ENCODE peak calls at places on chromosome 4, in ten cellular contexts. F is GM23338, P is tibial nerve, O is bronchial epithelial cell, B is MCF 10A, Q is AG10803, R is retinal pigment epithelial cell, Y is AG09319, D is upper lobe of right lung, T is ovary. M is an unnamed sample.

GRCh38 chr4:149999485-150000074 is 78.7 kb upstream of the DCLK2 start:
- DNase-seq in F (peak; percentile 54), P (no peak), O (peak; percentile 53), B (peak; percentile 69), Q (peak; percentile 85), R (no peak), Y (peak; percentile 65), D (no peak), T (no peak), M (peak; percentile 12)

GRCh38 chr4:147940144-147940543 is 208.3 kb downstream of the ARHGAP10 start:
- DNase-seq in F (no peak), P (no peak), O (no peak), B (no peak), Q (no peak), R (no peak), Y (no peak), D (no peak), T (no peak), M (no peak)

GRCh38 chr4:187470061-187470460 is 525.5 kb upstream of the ZFP42 start:
- DNase-seq in F (no peak), P (no peak), O (no peak), B (no peak), Q (no peak), R (no peak), Y (no peak), D (no peak), T (no peak), M (no peak)

GRCh38 chr4:102454278-102454677 is 46.9 kb upstream of the NFKB1 start:
- DNase-seq in F (no peak), P (no peak), O (no peak), B (no peak), Q (no peak), R (no peak), Y (no peak), D (no peak), T (no peak), M (no peak)

GRCh38 chr4:140893939-140894338 is 137.8 kb upstream of the TBC1D9 start:
- DNase-seq in F (no peak), P (no peak), O (no peak), B (no peak), Q (peak; percentile 92), R (no peak), Y (peak; percentile 57), D (no peak), T (no peak), M (no peak)

GRCh38 chr4:3773552-3774001 is 7.4 kb downstream of the ADRA2C start:
- DNase-seq in F (no peak), P (no peak), O (no peak), B (no peak), Q (no peak), R (no peak), Y (no peak), D (no peak), T (no peak), M (no peak)

GRCh38 chr4:962231-963208 is 10.8 kb downstream of the DGKQ start:
- DNase-seq in F (no peak), P (no peak), O (no peak), B (no peak), Q (no peak), R (no peak), Y (no peak), D (no peak), T (no peak), M (no peak)

GRCh38 chr4:93416337-93417102 is 412.0 kb upstream of the ATOH1 start:
- DNase-seq in F (no peak), P (no peak), O (peak; percentile 33), B (no peak), Q (no peak), R (no peak), Y (no peak), D (no peak), T (no peak), M (no peak)

GRCh38 chr4:143348233-143349077 is 11.8 kb downstream of the GAB1 start:
- DNase-seq in F (no peak), P (no peak), O (no peak), B (no peak), Q (no peak), R (no peak), Y (no peak), D (no peak), T (no peak), M (no peak)

GRCh38 chr4:31071807-31072486 is 351.8 kb downstream of the PCDH7 start:
- DNase-seq in F (no peak), P (no peak), O (peak; percentile 61), B (peak; percentile 13), Q (no peak), R (no peak), Y (no peak), D (no peak), T (no peak), M (no peak)

GRCh38 chr4:8167815-8168214 is 9.2 kb upstream of the ABLIM2 start:
- DNase-seq in F (no peak), P (no peak), O (no peak), B (no peak), Q (no peak), R (no peak), Y (no peak), D (peak; percentile 76), T (no peak), M (no peak)

GRCh38 chr4:105679186-105679585 is 29.3 kb downstream of the INTS12 start:
- DNase-seq in F (no peak), P (no peak), O (peak; percentile 57), B (peak; percentile 17), Q (no peak), R (no peak), Y (no peak), D (no peak), T (no peak), M (no peak)

GRCh38 chr4:185637162-185637875 is 102.0 kb upstream of the PDLIM3 start:
- DNase-seq in F (no peak), P (no peak), O (peak; percentile 81), B (peak; percentile 9), Q (no peak), R (no peak), Y (no peak), D (no peak), T (no peak), M (no peak)

GRCh38 chr4:128835498-128836222 is 26.2 kb downstream of the JADE1 start:
- DNase-seq in F (no peak), P (no peak), O (no peak), B (no peak), Q (no peak), R (no peak), Y (no peak), D (peak; percentile 75), T (peak; percentile 78), M (no peak)

GRCh38 chr4:72767903-72768817 is 199.1 kb upstream of the ADAMTS3 start:
- DNase-seq in F (no peak), P (no peak), O (peak; percentile 49), B (peak; percentile 74), Q (peak; percentile 79), R (peak; percentile 97), Y (peak; percentile 27), D (no peak), T (no peak), M (no peak)

GRCh38 chr4:156252300-156253016 is 298.8 kb upstream of the CTSO start:
- DNase-seq in F (no peak), P (no peak), O (no peak), B (no peak), Q (peak; percentile 15), R (no peak), Y (no peak), D (no peak), T (no peak), M (no peak)

GRCh38 chr4:90000995-90001394 is 106.3 kb downstream of the MMRN1 start:
- DNase-seq in F (no peak), P (no peak), O (no peak), B (no peak), Q (no peak), R (no peak), Y (no peak), D (no peak), T (no peak), M (no peak)

GRCh38 chr4:57668621-57669020 is 558.4 kb upstream of the IGFBP7 start:
- DNase-seq in F (peak; percentile 1), P (no peak), O (no peak), B (no peak), Q (no peak), R (no peak), Y (no peak), D (no peak), T (no peak), M (no peak)

GRCh38 chr4:8911311-8912088 is 39.9 kb upstream of the HMX1 start:
- DNase-seq in F (no peak), P (peak; percentile 9), O (no peak), B (no peak), Q (peak; percentile 66), R (no peak), Y (no peak), D (peak; percentile 57), T (peak; percentile 2), M (peak; percentile 21)

GRCh38 chr4:77047037-77047436 is 28.8 kb downstream of the CCNI start:
- DNase-seq in F (peak; percentile 21), P (no peak), O (no peak), B (peak; percentile 18), Q (no peak), R (no peak), Y (no peak), D (no peak), T (no peak), M (no peak)
- TF ChIP-seq CTCF in F (peak; percentile 36), P (peak; percentile 17), O (peak; percentile 10), B (peak; percentile 34), Q (peak; percentile 54), R (peak; percentile 41), Y (peak; percentile 34), D (peak; percentile 20), T (no peak), M (no peak)

GRCh38 chr4:180456928-180457327 is 1786.3 kb upstream of the TENM3 start:
- DNase-seq in F (peak; percentile 50), P (no peak), O (no peak), B (peak; percentile 7), Q (no peak), R (no peak), Y (no peak), D (no peak), T (no peak), M (no peak)
- TF ChIP-seq CTCF in F (peak; percentile 36), P (no peak), O (no peak), B (no peak), Q (no peak), R (peak; percentile 21), Y (no peak), D (no peak), T (no peak), M (no peak)

DNA sequence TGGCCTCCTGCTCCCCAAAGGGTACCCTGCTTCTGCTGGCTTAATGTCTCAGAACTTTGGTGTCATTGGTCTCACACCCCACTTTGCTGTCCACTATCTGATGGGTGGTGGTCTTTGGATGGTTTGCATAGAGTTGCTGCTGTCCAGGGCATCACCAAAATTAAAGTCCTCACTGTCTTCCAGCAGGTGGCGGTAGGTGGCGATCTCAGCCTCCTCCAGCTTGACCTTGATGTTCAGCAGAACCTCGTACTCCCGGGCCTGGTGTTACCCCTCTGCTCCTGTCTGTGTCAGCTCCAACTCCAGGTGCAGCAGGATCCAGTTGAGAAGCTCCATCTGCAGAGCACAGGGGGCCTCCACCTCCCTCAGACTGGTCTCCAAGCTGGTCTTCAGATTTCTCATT is 1169.5 kb upstream of the PABPC4L start:
- DNase-seq in F (peak; percentile 30), P (no peak), O (no peak), B (peak; percentile 12), Q (no peak), R (no peak), Y (no peak), D (no peak), T (no peak), M (peak; percentile 3)
- TF ChIP-seq CTCF in F (peak; percentile 74), P (no peak), O (no peak), B (peak; percentile 14), Q (no peak), R (no peak), Y (no peak), D (no peak), T (no peak), M (peak; percentile 24)

GRCh38 chr4:92163348-92163747 is 140.4 kb upstream of the GRID2 start:
- DNase-seq in F (peak; percentile 47), P (no peak), O (peak; percentile 25), B (peak; percentile 27), Q (no peak), R (no peak), Y (no peak), D (no peak), T (no peak), M (no peak)
- TF ChIP-seq CTCF in F (peak; percentile 69), P (no peak), O (peak; percentile 43), B (peak; percentile 12), Q (no peak), R (peak; percentile 36), Y (no peak), D (no peak), T (no peak), M (peak; percentile 4)